ENCODE peak calls at places on chromosomes 3 and 15, in ten cellular contexts. C, E, S, K, L, P, N, F, M and A are unnamed samples.

GRCh38 chr15:60721706-60722105 is 242.8 kb upstream of the ICE2 start:
- DNase-seq in L (no peak), S (no peak), E (peak; percentile 23), M (peak; percentile 35), N (no peak), C (no peak), K (no peak), F (no peak), P (no peak), A (no peak)

GRCh38 chr3:66618066-66618465 is 117.2 kb upstream of the LRIG1 start:
- DNase-seq in C (no peak), N (no peak), S (no peak), M (peak; percentile 52), K (no peak), P (no peak), L (no peak), F (no peak), E (peak; percentile 37), A (no peak)

GRCh38 chr3:1908651-1909445 is 189.8 kb upstream of the CNTN4 start:
- DNase-seq in S (no peak), N (no peak), L (no peak), F (no peak), P (no peak), K (no peak), M (no peak), C (no peak), E (no peak), A (no peak)

GRCh38 chr15:55740981-55741591 is 1.9 kb downstream of the PRTG start:
- DNase-seq in C (no peak), P (no peak), M (peak; percentile 15), L (no peak), E (no peak), K (no peak), F (peak; percentile 43), N (no peak), S (no peak), A (no peak)

GRCh38 chr15:96327155-96327741 is 3.3 kb upstream of the NR2F2 start:
- DNase-seq in N (no peak), M (peak; percentile 90), F (peak; percentile 75), E (peak; percentile 71), K (no peak), C (peak; percentile 94), P (no peak), S (peak; percentile 5), L (no peak), A (no peak)

GRCh38 chr15:52078876-52079700 is 33.5 kb downstream of the BCL2L10 start:
- DNase-seq in M (no peak), N (peak; percentile 88), L (peak; percentile 83), S (peak; percentile 87), E (no peak), F (peak; percentile 90), P (peak; percentile 75), K (peak; percentile 69), C (peak; percentile 77), A (no peak)

GRCh38 chr3:42120866-42121265 is 29.7 kb downstream of the TRAK1 start:
- DNase-seq in N (no peak), E (no peak), C (no peak), P (no peak), F (no peak), M (no peak), K (no peak), S (no peak), L (no peak), A (no peak)

GRCh38 chr3:41158947-41159346 is 40.4 kb upstream of the CTNNB1 start:
- DNase-seq in N (no peak), F (no peak), M (peak; percentile 4), C (no peak), L (no peak), S (no peak), P (peak; percentile 60), K (no peak), E (no peak), A (no peak)

GRCh38 chr3:188417329-188417728 is 263.4 kb downstream of the LPP start:
- DNase-seq in F (no peak), E (no peak), M (no peak), P (no peak), N (no peak), S (peak; percentile 73), L (no peak), K (no peak), C (no peak), A (no peak)

GRCh38 chr3:121916189-121916588 is 22.0 kb downstream of the SLC15A2 start:
- DNase-seq in N (no peak), M (no peak), K (no peak), F (no peak), P (no peak), S (no peak), L (no peak), C (no peak), E (no peak), A (no peak)

GRCh38 chr3:19735111-19735510 is 198.9 kb downstream of the EFHB start:
- DNase-seq in M (no peak), N (no peak), F (no peak), L (no peak), C (no peak), S (no peak), K (no peak), E (no peak), P (no peak), A (no peak)

GRCh38 chr3:122353901-122354401 is 28.9 kb downstream of the CSTA start:
- DNase-seq in P (no peak), F (no peak), N (no peak), C (no peak), K (no peak), M (no peak), E (no peak), L (no peak), S (no peak), A (no peak)

DNA sequence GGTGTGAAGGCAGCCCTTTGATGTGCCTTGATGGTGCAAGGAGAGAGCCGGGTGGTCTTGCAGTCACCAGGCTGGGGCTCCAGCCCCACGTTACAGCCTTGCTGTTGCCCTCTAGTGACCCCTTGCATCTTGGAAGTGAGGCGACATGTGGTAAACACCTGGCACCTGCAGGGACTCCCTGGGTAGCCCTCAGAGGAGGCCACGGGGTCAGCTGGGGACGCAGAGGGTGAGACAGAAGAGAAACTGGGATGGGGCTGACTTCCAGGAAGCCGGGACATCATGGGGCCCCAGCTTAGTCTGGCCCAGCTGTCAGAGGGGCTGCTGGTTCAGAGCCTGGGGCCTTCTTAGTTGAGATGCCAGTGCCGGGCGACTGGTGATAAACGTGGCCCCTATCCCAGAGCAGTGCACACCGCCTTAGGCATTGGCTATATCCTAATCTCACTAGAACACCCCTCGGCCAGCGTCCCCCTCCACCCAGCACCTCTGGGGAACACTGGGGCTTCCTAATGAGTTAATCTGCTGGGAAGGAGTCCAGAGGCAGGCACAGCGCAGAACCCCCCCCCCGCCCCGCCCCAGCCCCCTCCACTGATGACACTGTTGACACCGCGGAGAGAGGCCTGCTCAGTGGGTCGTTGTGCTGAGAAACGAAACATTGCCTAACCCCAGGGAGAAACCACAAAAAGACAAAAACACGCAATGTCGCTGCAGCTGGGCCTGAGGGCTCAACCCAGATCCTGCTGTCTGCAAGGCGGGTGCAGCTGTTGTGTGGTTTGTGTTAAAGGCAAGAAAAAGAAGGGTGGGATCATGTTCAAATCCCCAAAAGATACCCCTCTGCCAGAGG is 60.5 kb upstream of the KLF13 start:
- DNase-seq in C (peak; percentile 19), E (no peak), N (peak; percentile 72), P (peak; percentile 77), F (peak; percentile 3), S (peak; percentile 95), L (peak; percentile 42), K (no peak), M (no peak), A (no peak)
- TF ChIP-seq CTCF in C (no peak), E (no peak), N (no peak), P (no peak), F (no peak), S (peak; percentile 58), L (no peak), K (no peak), M (no peak), A (no peak)

GRCh38 chr3:9469953-9470352 is 72.5 kb downstream of the SETD5 start:
- DNase-seq in N (no peak), F (no peak), S (no peak), E (no peak), L (no peak), C (no peak), M (no peak), K (no peak), P (no peak), A (no peak)

GRCh38 chr3:9468460-9468859 is 71.0 kb downstream of the SETD5 start:
- DNase-seq in E (no peak), K (no peak), S (no peak), P (no peak), N (no peak), L (no peak), C (no peak), F (no peak), M (no peak), A (no peak)

DNA sequence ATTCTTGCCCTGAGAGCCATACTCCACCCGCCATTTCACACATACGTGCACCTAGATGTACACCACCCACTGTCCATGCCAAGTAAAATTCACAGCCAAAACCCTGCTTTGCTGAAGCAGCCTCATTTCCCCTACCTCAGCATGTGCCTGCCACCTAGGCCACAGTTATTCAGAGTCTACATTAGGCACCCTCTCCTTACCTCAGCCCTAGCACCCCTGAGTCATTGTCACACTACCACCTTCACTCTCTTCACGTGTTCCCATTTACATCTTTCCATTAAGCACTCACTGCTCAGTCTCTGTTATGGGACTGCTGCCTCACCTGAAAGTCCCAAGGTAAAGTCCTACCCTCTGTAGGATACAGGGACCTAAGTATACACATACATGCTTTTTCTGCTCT is 70.0 kb downstream of the SETD5 start:
- DNase-seq in K (no peak), S (no peak), E (no peak), L (no peak), M (no peak), N (no peak), P (no peak), C (no peak), F (no peak), A (no peak)
- TF ChIP-seq CTCF in K (no peak), S (no peak), E (no peak), L (no peak), M (no peak), N (no peak), P (no peak), C (no peak), F (no peak), A (no peak)

DNA sequence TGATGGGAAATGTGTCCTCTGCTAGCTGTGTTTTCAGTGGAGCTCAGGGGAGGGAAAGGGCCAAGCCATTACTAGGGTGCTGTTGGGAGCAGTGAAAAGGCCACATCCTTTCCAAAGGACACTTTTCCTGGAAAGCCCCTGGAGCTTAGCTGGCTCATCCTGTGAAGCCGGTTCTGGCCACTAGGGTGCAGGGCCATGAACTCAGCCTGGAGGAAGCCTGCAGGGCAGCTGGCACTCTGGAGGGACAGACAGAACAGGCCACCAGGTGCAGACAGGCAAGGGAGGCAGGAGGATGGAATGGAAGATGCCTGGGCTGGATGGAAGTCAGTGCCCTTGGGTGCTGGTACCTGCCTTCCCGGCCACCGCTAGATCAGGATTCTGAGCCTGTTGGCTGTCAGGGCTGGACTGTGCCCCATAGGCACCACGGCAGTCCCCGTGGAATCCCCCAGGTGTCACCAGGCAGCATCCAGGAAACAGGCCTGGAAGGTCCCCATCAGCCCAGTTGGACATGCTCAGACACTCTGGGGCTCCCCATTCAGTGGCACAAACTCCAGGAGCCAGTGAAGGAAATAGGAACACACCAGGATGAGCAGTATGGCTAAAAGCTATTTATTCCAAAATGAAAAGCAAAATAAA is 76.2 kb upstream of the C2CD4B start:
- DNase-seq in K (no peak), N (no peak), S (peak; percentile 2), F (peak; percentile 60), P (no peak), L (no peak), M (no peak), E (no peak), C (no peak), A (no peak)
- TF ChIP-seq CTCF in K (no peak), N (no peak), S (peak; percentile 55), F (peak; percentile 65), P (peak; percentile 15), L (peak; percentile 15), M (peak; percentile 2), E (peak; percentile 36), C (peak; percentile 46), A (no peak)

GRCh38 chr3:153669527-153669926 is 451.7 kb upstream of the ARHGEF26 start:
- DNase-seq in N (no peak), F (no peak), M (no peak), P (no peak), L (no peak), K (no peak), S (peak; percentile 10), C (no peak), E (no peak), A (no peak)
- TF ChIP-seq CTCF in N (no peak), F (no peak), M (no peak), P (no peak), L (no peak), K (no peak), S (peak; percentile 60), C (no peak), E (peak; percentile 27), A (no peak)